ENCODE peak calls at places on chromosome 18, in five cellular contexts. One of them, this sample, is unnamed.

GRCh38 chr18:37710731-37711130 is 145.1 kb upstream of the CELF4 start:
- DNase-seq in neuronal stem cell: no peak
- DNase-seq in mesendoderm: no peak
- DNase-seq in mesenchymal stem cell: no peak
- DNase-seq in IMR-90: no peak
- DNase-seq in this sample: no peak

GRCh38 chr18:74234326-74235171 is 57.2 kb downstream of the CYB5A start:
- DNase-seq in neuronal stem cell: no peak
- DNase-seq in mesendoderm: no peak
- DNase-seq in mesenchymal stem cell: peak
- DNase-seq in IMR-90: peak
- DNase-seq in this sample: no peak

GRCh38 chr18:13461488-13461887 is 242.9 kb downstream of the LDLRAD4 start:
- DNase-seq in neuronal stem cell: no peak
- DNase-seq in IMR-90: no peak
- DNase-seq in mesendoderm: no peak
- DNase-seq in mesenchymal stem cell: no peak
- DNase-seq in this sample: no peak

GRCh38 chr18:51107594-51108305 is 77.7 kb downstream of the SMAD4 start:
- DNase-seq in mesenchymal stem cell: peak
- DNase-seq in IMR-90: peak
- DNase-seq in mesendoderm: no peak
- DNase-seq in neuronal stem cell: no peak
- DNase-seq in this sample: no peak

GRCh38 chr18:36593001-36593400 is 235.8 kb downstream of the TPGS2 start:
- DNase-seq in neuronal stem cell: no peak
- DNase-seq in mesenchymal stem cell: no peak
- DNase-seq in IMR-90: peak
- DNase-seq in mesendoderm: no peak
- DNase-seq in this sample: no peak

GRCh38 chr18:70936160-70936559 is 647.3 kb downstream of the SOCS6 start:
- DNase-seq in IMR-90: no peak
- DNase-seq in neuronal stem cell: no peak
- DNase-seq in mesenchymal stem cell: no peak
- DNase-seq in mesendoderm: peak
- DNase-seq in this sample: no peak

GRCh38 chr18:9835112-9835755 is 50.5 kb upstream of the TXNDC2 start:
- DNase-seq in mesenchymal stem cell: no peak
- DNase-seq in IMR-90: no peak
- DNase-seq in neuronal stem cell: no peak
- DNase-seq in mesendoderm: peak
- DNase-seq in this sample: no peak

GRCh38 chr18:44241041-44241440 is 439.6 kb upstream of the SETBP1 start:
- DNase-seq in mesenchymal stem cell: no peak
- DNase-seq in mesendoderm: no peak
- DNase-seq in neuronal stem cell: no peak
- DNase-seq in IMR-90: no peak
- DNase-seq in this sample: no peak

GRCh38 chr18:54240629-54241107 is 16.2 kb upstream of the MBD2 start:
- DNase-seq in mesenchymal stem cell: no peak
- DNase-seq in neuronal stem cell: no peak
- DNase-seq in IMR-90: no peak
- DNase-seq in mesendoderm: no peak
- DNase-seq in this sample: no peak

GRCh38 chr18:28041366-28041765 is 135.6 kb downstream of the CDH2 start:
- DNase-seq in mesendoderm: peak
- DNase-seq in IMR-90: peak
- DNase-seq in mesenchymal stem cell: peak
- DNase-seq in neuronal stem cell: peak
- DNase-seq in this sample: no peak

GRCh38 chr18:63178526-63178880 is 141.1 kb downstream of the BCL2 start:
- DNase-seq in IMR-90: no peak
- DNase-seq in neuronal stem cell: no peak
- DNase-seq in mesenchymal stem cell: no peak
- DNase-seq in mesendoderm: no peak
- DNase-seq in this sample: no peak

GRCh38 chr18:60044290-60045006 is 144.7 kb downstream of the PMAIP1 start:
- DNase-seq in IMR-90: peak
- DNase-seq in neuronal stem cell: no peak
- DNase-seq in mesendoderm: no peak
- DNase-seq in mesenchymal stem cell: no peak
- DNase-seq in this sample: no peak

GRCh38 chr18:71625691-71626090 is 918.5 kb downstream of the CBLN2 start:
- DNase-seq in mesendoderm: no peak
- DNase-seq in IMR-90: no peak
- DNase-seq in mesenchymal stem cell: no peak
- DNase-seq in neuronal stem cell: no peak
- DNase-seq in this sample: no peak

GRCh38 chr18:3508576-3509559 is 58.9 kb downstream of the TGIF1 start:
- DNase-seq in mesendoderm: no peak
- DNase-seq in IMR-90: no peak
- DNase-seq in mesenchymal stem cell: peak
- DNase-seq in neuronal stem cell: no peak
- DNase-seq in this sample: no peak

GRCh38 chr18:27108842-27109241 is 76.3 kb downstream of the CHST9 start:
- DNase-seq in mesendoderm: no peak
- DNase-seq in IMR-90: no peak
- DNase-seq in mesenchymal stem cell: no peak
- DNase-seq in neuronal stem cell: no peak
- DNase-seq in this sample: no peak

GRCh38 chr18:39647627-39648502 is 2082.3 kb upstream of the CELF4 start:
- DNase-seq in IMR-90: peak
- DNase-seq in neuronal stem cell: no peak
- DNase-seq in mesenchymal stem cell: peak
- DNase-seq in mesendoderm: no peak
- DNase-seq in this sample: no peak

GRCh38 chr18:10715791-10716190 is 190.0 kb downstream of the NAPG start:
- DNase-seq in mesendoderm: no peak
- DNase-seq in IMR-90: peak
- DNase-seq in neuronal stem cell: no peak
- DNase-seq in mesenchymal stem cell: no peak
- DNase-seq in this sample: no peak

GRCh38 chr18:23822590-23823385 is 133.5 kb downstream of the LAMA3 start:
- DNase-seq in IMR-90: peak
- DNase-seq in mesendoderm: peak
- DNase-seq in mesenchymal stem cell: no peak
- DNase-seq in neuronal stem cell: no peak
- DNase-seq in this sample: no peak

GRCh38 chr18:7624697-7625096 is 57.6 kb downstream of the PTPRM start:
- DNase-seq in neuronal stem cell: no peak
- DNase-seq in IMR-90: no peak
- DNase-seq in mesendoderm: no peak
- DNase-seq in mesenchymal stem cell: no peak
- DNase-seq in this sample: no peak

GRCh38 chr18:36350839-36351474 is 53.4 kb downstream of the FHOD3 start:
- DNase-seq in mesendoderm: peak
- DNase-seq in IMR-90: no peak
- DNase-seq in neuronal stem cell: no peak
- DNase-seq in mesenchymal stem cell: no peak
- DNase-seq in this sample: no peak

GRCh38 chr18:35189510-35189909 is 51.3 kb upstream of the ZNF397 start:
- DNase-seq in mesendoderm: no peak
- DNase-seq in mesenchymal stem cell: no peak
- DNase-seq in IMR-90: no peak
- DNase-seq in neuronal stem cell: no peak
- DNase-seq in this sample: no peak

GRCh38 chr18:43485565-43485964 is 208.3 kb upstream of the SYT4 start:
- DNase-seq in mesendoderm: no peak
- DNase-seq in IMR-90: no peak
- DNase-seq in neuronal stem cell: no peak
- DNase-seq in mesenchymal stem cell: no peak
- DNase-seq in this sample: no peak

GRCh38 chr18:12262748-12263147 is 8.6 kb downstream of the CIDEA start:
- DNase-seq in neuronal stem cell: no peak
- DNase-seq in mesenchymal stem cell: no peak
- DNase-seq in IMR-90: no peak
- DNase-seq in mesendoderm: no peak
- DNase-seq in this sample: no peak

GRCh38 chr18:63518178-63519012 is 23.8 kb upstream of the SERPINB12 start:
- DNase-seq in mesendoderm: peak
- DNase-seq in IMR-90: peak
- DNase-seq in mesenchymal stem cell: peak
- DNase-seq in neuronal stem cell: peak
- DNase-seq in this sample: peak

GRCh38 chr18:79457652-79458051 is 61.9 kb downstream of the NFATC1 start:
- DNase-seq in IMR-90: no peak
- DNase-seq in mesenchymal stem cell: no peak
- DNase-seq in mesendoderm: no peak
- DNase-seq in neuronal stem cell: no peak
- DNase-seq in this sample: no peak

GRCh38 chr18:79458131-79458838 is 62.6 kb downstream of the NFATC1 start:
- DNase-seq in mesenchymal stem cell: peak
- DNase-seq in mesendoderm: peak
- DNase-seq in IMR-90: peak
- DNase-seq in neuronal stem cell: peak
- DNase-seq in this sample: no peak

GRCh38 chr18:79460445-79461300 is 64.9 kb downstream of the NFATC1 start:
- DNase-seq in neuronal stem cell: no peak
- DNase-seq in mesendoderm: no peak
- DNase-seq in IMR-90: peak
- DNase-seq in mesenchymal stem cell: no peak
- DNase-seq in this sample: no peak

GRCh38 chr18:79459946-79460345 is 64.2 kb downstream of the NFATC1 start:
- DNase-seq in mesenchymal stem cell: peak
- DNase-seq in mesendoderm: no peak
- DNase-seq in neuronal stem cell: no peak
- DNase-seq in IMR-90: no peak
- DNase-seq in this sample: no peak

GRCh38 chr18:79458917-79459803 is 63.4 kb downstream of the NFATC1 start:
- DNase-seq in neuronal stem cell: no peak
- DNase-seq in mesenchymal stem cell: no peak
- DNase-seq in mesendoderm: no peak
- DNase-seq in IMR-90: no peak
- DNase-seq in this sample: no peak
- H3K18ac ChIP-seq in neuronal stem cell: peak
- H3K18ac ChIP-seq in mesenchymal stem cell: peak
- H3K18ac ChIP-seq in mesendoderm: no peak
- H3K18ac ChIP-seq in IMR-90: no peak
- H3K18ac ChIP-seq in this sample: no peak

DNA sequence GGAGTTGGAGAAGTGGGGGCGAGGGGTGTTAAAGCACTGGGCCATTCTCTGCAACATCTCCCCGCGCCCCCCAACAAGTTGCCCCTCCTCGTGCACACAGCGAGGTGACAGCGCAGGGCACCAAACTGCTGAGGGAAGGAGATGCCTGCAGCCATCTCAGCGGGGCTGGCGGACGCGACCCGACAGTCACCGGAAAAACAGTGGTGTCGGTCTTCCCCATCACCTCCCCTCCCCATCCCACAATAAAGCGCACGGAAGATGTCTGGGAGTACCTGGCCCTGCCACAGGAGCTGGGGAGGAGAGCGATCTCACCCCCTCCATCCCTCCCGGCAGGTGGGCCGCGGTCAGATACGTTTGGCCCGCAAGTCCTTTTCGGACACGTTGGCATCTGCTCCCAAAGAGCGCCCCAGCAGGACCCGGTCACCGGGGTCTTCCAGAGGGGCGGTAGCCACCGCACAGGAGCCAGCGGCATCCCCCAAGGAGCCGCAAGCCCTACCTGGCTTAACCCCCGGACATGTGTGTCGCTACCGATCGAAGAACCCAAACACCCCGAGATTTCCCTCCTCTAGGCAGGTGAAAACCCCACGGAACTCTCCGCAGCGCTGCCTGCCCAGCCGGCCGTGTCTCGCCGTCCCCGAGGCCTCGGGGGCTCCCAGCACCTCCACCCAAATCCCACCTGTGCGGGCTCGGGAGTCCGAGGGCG is 798 bp downstream of the ATP8B1 start:
- DNase-seq in mesendoderm: peak
- DNase-seq in IMR-90: no peak
- DNase-seq in neuronal stem cell: peak
- DNase-seq in mesenchymal stem cell: no peak
- DNase-seq in this sample: no peak
- H3K18ac ChIP-seq in mesendoderm: peak
- H3K18ac ChIP-seq in IMR-90: peak
- H3K18ac ChIP-seq in neuronal stem cell: peak
- H3K18ac ChIP-seq in mesenchymal stem cell: peak
- H3K18ac ChIP-seq in this sample: no peak

GRCh38 chr18:79949571-79950439 is 1.6 kb downstream of the SLC66A2 start:
- DNase-seq in mesenchymal stem cell: no peak
- DNase-seq in IMR-90: no peak
- DNase-seq in mesendoderm: no peak
- DNase-seq in neuronal stem cell: no peak
- DNase-seq in this sample: no peak

GRCh38 chr18:79952996-79953559 is 1.6 kb upstream of the SLC66A2 start:
- DNase-seq in IMR-90: no peak
- DNase-seq in neuronal stem cell: no peak
- DNase-seq in mesenchymal stem cell: peak
- DNase-seq in mesendoderm: peak
- DNase-seq in this sample: peak

GRCh38 chr18:79952457-79952995 is 1.1 kb upstream of the SLC66A2 start:
- DNase-seq in neuronal stem cell: no peak
- DNase-seq in IMR-90: no peak
- DNase-seq in mesendoderm: no peak
- DNase-seq in mesenchymal stem cell: no peak
- DNase-seq in this sample: no peak

GRCh38 chr18:79950440-79951341 is 762 bp downstream of the SLC66A2 start:
- DNase-seq in mesendoderm: no peak
- DNase-seq in neuronal stem cell: no peak
- DNase-seq in mesenchymal stem cell: peak
- DNase-seq in IMR-90: peak
- DNase-seq in this sample: no peak

GRCh38 chr18:79951545-79952456 is at the start of gene SLC66A2:
- DNase-seq in neuronal stem cell: peak
- DNase-seq in IMR-90: peak
- DNase-seq in mesenchymal stem cell: peak
- DNase-seq in mesendoderm: peak
- DNase-seq in this sample: peak
- H3K18ac ChIP-seq in neuronal stem cell: peak
- H3K18ac ChIP-seq in IMR-90: peak
- H3K18ac ChIP-seq in mesenchymal stem cell: peak
- H3K18ac ChIP-seq in mesendoderm: peak
- H3K18ac ChIP-seq in this sample: no peak

DNA sequence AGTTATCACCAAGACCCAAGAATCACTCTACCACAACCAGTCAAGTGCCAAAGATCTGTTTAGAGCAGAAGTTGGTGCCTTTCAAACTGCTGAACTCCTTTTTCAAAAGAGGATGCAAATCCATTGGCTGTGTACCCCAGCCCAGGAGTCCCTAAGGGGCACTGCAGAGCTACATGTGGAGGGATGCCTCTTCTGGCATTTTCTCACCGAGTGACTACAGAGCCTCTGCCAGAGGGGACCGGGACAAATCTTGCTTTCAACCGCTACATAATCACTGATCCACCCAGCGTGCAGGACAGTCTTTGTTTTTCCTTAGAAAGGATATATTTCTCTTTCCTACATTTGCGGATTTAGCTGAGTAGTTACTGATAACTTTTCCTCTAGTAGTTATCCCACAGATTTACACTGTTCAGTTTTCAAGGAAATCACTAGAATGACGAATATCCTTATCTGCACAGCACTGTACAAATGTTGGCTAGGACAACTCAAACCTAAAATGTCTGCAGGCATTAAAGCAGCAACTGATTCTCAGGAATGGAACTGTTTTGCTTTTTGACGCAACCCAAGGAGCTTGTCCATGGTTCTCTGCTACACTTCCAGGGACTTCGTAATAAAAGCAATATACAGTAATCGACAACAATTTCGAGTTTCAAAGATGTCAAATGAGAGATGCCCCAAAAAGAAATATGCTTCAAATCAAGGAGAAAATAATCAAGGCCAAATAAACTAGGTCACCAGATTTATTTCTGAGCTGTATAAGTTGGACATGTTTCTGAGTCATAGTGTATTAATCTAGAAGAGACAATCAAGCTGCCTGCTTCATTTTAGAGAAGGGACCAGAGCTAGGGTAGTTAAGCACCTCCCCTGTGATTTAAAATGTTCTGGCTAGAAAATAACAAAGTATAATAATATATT is 24.1 kb downstream of the EPB41L3 start:
- DNase-seq in neuronal stem cell: no peak
- DNase-seq in mesenchymal stem cell: no peak
- DNase-seq in mesendoderm: no peak
- DNase-seq in IMR-90: peak
- DNase-seq in this sample: no peak
- H3K18ac ChIP-seq in neuronal stem cell: no peak
- H3K18ac ChIP-seq in mesenchymal stem cell: no peak
- H3K18ac ChIP-seq in mesendoderm: no peak
- H3K18ac ChIP-seq in IMR-90: no peak
- H3K18ac ChIP-seq in this sample: no peak

This sample was measured in H1.